ENCODE peak calls at places on chromosomes 5 and 9, in ten cellular contexts. Y, C, Q, A, V, H, M, L, B and S are unnamed samples.

GRCh38 chr9:38004809-38005560 is 64.0 kb downstream of the SHB start:
- DNase-seq in B (no peak), M (no peak), A (no peak), L (no peak), Y (no peak), V (no peak), Q (no peak), H (peak; percentile 3), C (no peak), S (no peak)

GRCh38 chr9:104863180-104863883 is 64.6 kb downstream of the ABCA1 start:
- DNase-seq in L (peak; percentile 92), Q (peak; percentile 63), B (peak; percentile 73), H (no peak), M (peak; percentile 80), C (peak; percentile 16), Y (no peak), A (peak; percentile 67), V (peak; percentile 48), S (peak; percentile 83)

GRCh38 chr5:64576241-64576640 is 70.4 kb downstream of the RGS7BP start:
- DNase-seq in L (no peak), A (no peak), B (no peak), Q (no peak), V (no peak), C (no peak), M (no peak), Y (no peak), H (no peak), S (no peak)

GRCh38 chr9:33718987-33719386 is 76.4 kb upstream of the PRSS3 start:
- DNase-seq in C (no peak), H (peak; percentile 65), A (peak; percentile 70), Y (no peak), V (no peak), L (peak; percentile 85), Q (no peak), M (no peak), B (peak; percentile 16), S (no peak)

GRCh38 chr5:58201922-58202648 is 257.8 kb downstream of the PLK2 start:
- DNase-seq in Y (no peak), B (no peak), Q (no peak), C (no peak), L (peak; percentile 77), M (no peak), H (no peak), A (no peak), V (no peak), S (no peak)

GRCh38 chr5:143471041-143471509 is 67.6 kb upstream of the NR3C1 start:
- DNase-seq in L (peak; percentile 60), V (no peak), Y (no peak), H (no peak), B (no peak), M (no peak), Q (no peak), C (no peak), A (no peak), S (no peak)

GRCh38 chr5:1552469-1553255 is 28.9 kb upstream of the LPCAT1 start:
- DNase-seq in C (no peak), B (no peak), V (peak; percentile 87), Q (no peak), A (no peak), H (peak; percentile 76), M (no peak), L (no peak), Y (no peak), S (no peak)

GRCh38 chr5:137632716-137633115 is 103.2 kb downstream of the KLHL3 start:
- DNase-seq in L (no peak), A (no peak), B (no peak), M (no peak), C (no peak), H (no peak), Y (no peak), Q (no peak), V (no peak), S (no peak)

GRCh38 chr9:127336708-127337352 is 60.1 kb upstream of the SLC2A8 start:
- DNase-seq in V (no peak), C (no peak), L (peak; percentile 92), Y (peak; percentile 82), B (no peak), A (peak; percentile 22), Q (no peak), H (peak; percentile 78), M (no peak), S (no peak)

GRCh38 chr9:99266136-99267023 is 44.3 kb downstream of the SEC61B start:
- DNase-seq in M (peak; percentile 60), H (peak; percentile 86), L (peak; percentile 64), C (peak; percentile 26), Y (no peak), V (peak; percentile 45), Q (peak; percentile 87), B (peak; percentile 80), A (peak; percentile 73), S (peak; percentile 56)

GRCh38 chr9:36113999-36114398 is 22.5 kb upstream of the GLIPR2 start:
- DNase-seq in L (no peak), H (no peak), V (no peak), C (no peak), Q (no peak), A (no peak), M (no peak), Y (no peak), B (no peak), S (no peak)

GRCh38 chr9:134590240-134591081 is 51.1 kb upstream of the COL5A1 start:
- DNase-seq in L (no peak), Q (no peak), H (no peak), C (no peak), A (no peak), V (no peak), Y (no peak), M (no peak), B (no peak), S (no peak)

GRCh38 chr5:178115136-178115834 is 2.0 kb downstream of the N4BP3 start:
- DNase-seq in Y (no peak), C (no peak), A (no peak), B (no peak), L (no peak), Q (peak; percentile 93), V (no peak), H (peak; percentile 64), M (no peak), S (peak; percentile 58)

GRCh38 chr5:102627311-102627710 is 127.8 kb upstream of the PAM start:
- DNase-seq in A (no peak), B (no peak), Q (no peak), Y (no peak), H (no peak), C (no peak), V (no peak), L (peak; percentile 86), M (no peak), S (no peak)

GRCh38 chr5:39014544-39014943 is 59.7 kb downstream of the RICTOR start:
- DNase-seq in Q (no peak), Y (no peak), H (no peak), A (no peak), C (no peak), B (no peak), M (no peak), L (no peak), V (no peak), S (no peak)

GRCh38 chr5:134438268-134438622 is 26.6 kb upstream of the CDKN2AIPNL start:
- DNase-seq in L (peak; percentile 50), C (no peak), A (no peak), Q (no peak), Y (no peak), V (no peak), H (no peak), M (no peak), B (no peak), S (no peak)

GRCh38 chr5:158560170-158560569 is 539.5 kb downstream of the EBF1 start:
- DNase-seq in Y (no peak), A (peak; percentile 89), L (peak; percentile 76), B (no peak), C (no peak), V (no peak), M (peak; percentile 61), H (no peak), Q (no peak), S (peak; percentile 71)

GRCh38 chr5:98679963-98680362 is 93.5 kb upstream of the RGMB start:
- DNase-seq in B (peak; percentile 50), C (no peak), M (no peak), H (no peak), A (peak; percentile 20), Y (no peak), Q (no peak), L (peak; percentile 45), V (no peak), S (no peak)

GRCh38 chr5:40958811-40959210 is 49.5 kb downstream of the C7 start:
- DNase-seq in H (no peak), V (no peak), C (no peak), A (no peak), B (no peak), M (no peak), Y (no peak), L (peak; percentile 56), Q (no peak), S (no peak)

GRCh38 chr9:98501776-98502175 is 207.0 kb downstream of the GABBR2 start:
- DNase-seq in B (no peak), Y (no peak), Q (peak; percentile 23), L (no peak), V (no peak), M (no peak), H (no peak), A (no peak), C (no peak), S (no peak)

GRCh38 chr5:54774281-54775171 is 210.9 kb downstream of the ESM1 start:
- DNase-seq in B (no peak), Y (peak; percentile 71), M (no peak), V (no peak), A (no peak), H (peak; percentile 74), Q (no peak), L (no peak), C (no peak), S (no peak)

GRCh38 chr9:15572200-15572599 is 19.4 kb downstream of the CCDC171 start:
- DNase-seq in H (no peak), L (peak; percentile 50), V (peak; percentile 14), C (no peak), M (no peak), Y (no peak), Q (no peak), A (no peak), B (no peak), S (no peak)

GRCh38 chr5:98069876-98070512 is 703.5 kb upstream of the RGMB start:
- DNase-seq in Y (no peak), C (no peak), V (no peak), H (no peak), Q (no peak), M (no peak), L (peak; percentile 10), A (no peak), B (no peak), S (peak; percentile 7)